ENCODE peak calls at places on chromosomes 13 and 19, in ten cellular contexts. X is fibroblast of lung, I is stomach, P is suprapubic skin, O is uterus, S is BJ, U is dorsolateral prefrontal cortex, Q is glutamatergic neuron, G is H1, B is cardiac fibroblast. V is an unnamed sample.

GRCh38 chr19:42433503-42434260 is 6.5 kb upstream of the LIPE start:
- DNase-seq in S (no peak), I (peak; percentile 80), X (peak; percentile 68), B (peak; percentile 82), U (peak; percentile 82), G (no peak), Q (peak; percentile 90), P (no peak), O (peak; percentile 46), V (peak; percentile 90)

GRCh38 chr19:48568345-48568886 is 16.4 kb downstream of the SULT2B1 start:
- DNase-seq in U (peak; percentile 26), O (peak; percentile 80), P (peak; percentile 94), B (peak; percentile 93), Q (peak; percentile 32), S (peak; percentile 62), X (peak; percentile 92), I (peak; percentile 87), G (no peak), V (peak; percentile 98)

GRCh38 chr13:82615043-82615442 is 1267.2 kb downstream of the SLITRK1 start:
- DNase-seq in B (no peak), U (no peak), I (no peak), X (no peak), S (no peak), Q (no peak), G (no peak), P (no peak), O (no peak), V (no peak)

GRCh38 chr19:38375748-38376147 is 1.4 kb downstream of the PSMD8 start:
- DNase-seq in S (no peak), I (no peak), U (no peak), G (no peak), P (no peak), Q (no peak), X (no peak), B (peak; percentile 23), O (no peak), V (no peak)

GRCh38 chr19:35206379-35206778 is 22.2 kb downstream of the FAM187B start:
- DNase-seq in P (no peak), X (no peak), G (no peak), Q (no peak), S (no peak), U (no peak), O (no peak), B (no peak), I (no peak), V (no peak)

GRCh38 chr13:35865341-35866240 is 265.6 kb downstream of the DCLK1 start:
- DNase-seq in X (no peak), G (no peak), U (no peak), Q (no peak), P (no peak), O (no peak), B (no peak), S (no peak), I (no peak), V (no peak)

GRCh38 chr13:24693862-24694471 is 13.8 kb downstream of the ATP12A start:
- DNase-seq in X (peak; percentile 67), U (no peak), B (peak; percentile 60), G (no peak), P (no peak), I (peak; percentile 46), S (no peak), O (no peak), Q (peak; percentile 52), V (peak; percentile 82)

GRCh38 chr19:29381353-29382203 is 144.2 kb upstream of the VSTM2B start:
- DNase-seq in G (no peak), B (no peak), X (no peak), S (no peak), I (no peak), Q (no peak), P (peak; percentile 59), O (no peak), U (no peak), V (no peak)

GRCh38 chr19:13937479-13938360 is 497 bp downstream of the PODNL1 start:
- DNase-seq in X (no peak), B (no peak), U (no peak), G (no peak), Q (peak; percentile 65), O (no peak), I (no peak), P (no peak), S (no peak), V (no peak)

GRCh38 chr19:48398329-48399235 is 5.1 kb downstream of the GRIN2D start:
- DNase-seq in U (no peak), S (no peak), P (peak; percentile 89), O (peak; percentile 51), B (peak; percentile 90), G (peak; percentile 88), Q (peak; percentile 89), I (peak; percentile 78), X (peak; percentile 79), V (peak; percentile 89)

GRCh38 chr13:99916366-99917103 is 55.0 kb downstream of the ZIC5 start:
- DNase-seq in G (no peak), P (no peak), O (no peak), I (no peak), Q (no peak), S (no peak), U (no peak), X (peak; percentile 82), B (peak; percentile 80), V (peak; percentile 86)

GRCh38 chr19:6644796-6645195 is 25.2 kb downstream of the TNFSF14 start:
- DNase-seq in B (no peak), Q (no peak), S (no peak), P (peak; percentile 54), X (no peak), G (no peak), I (no peak), O (no peak), U (no peak), V (no peak)

GRCh38 chr19:55553217-55554182 is 8.2 kb upstream of the SBK3 start:
- DNase-seq in B (no peak), S (no peak), U (no peak), G (no peak), Q (no peak), I (no peak), X (no peak), O (no peak), P (no peak), V (no peak)

DNA sequence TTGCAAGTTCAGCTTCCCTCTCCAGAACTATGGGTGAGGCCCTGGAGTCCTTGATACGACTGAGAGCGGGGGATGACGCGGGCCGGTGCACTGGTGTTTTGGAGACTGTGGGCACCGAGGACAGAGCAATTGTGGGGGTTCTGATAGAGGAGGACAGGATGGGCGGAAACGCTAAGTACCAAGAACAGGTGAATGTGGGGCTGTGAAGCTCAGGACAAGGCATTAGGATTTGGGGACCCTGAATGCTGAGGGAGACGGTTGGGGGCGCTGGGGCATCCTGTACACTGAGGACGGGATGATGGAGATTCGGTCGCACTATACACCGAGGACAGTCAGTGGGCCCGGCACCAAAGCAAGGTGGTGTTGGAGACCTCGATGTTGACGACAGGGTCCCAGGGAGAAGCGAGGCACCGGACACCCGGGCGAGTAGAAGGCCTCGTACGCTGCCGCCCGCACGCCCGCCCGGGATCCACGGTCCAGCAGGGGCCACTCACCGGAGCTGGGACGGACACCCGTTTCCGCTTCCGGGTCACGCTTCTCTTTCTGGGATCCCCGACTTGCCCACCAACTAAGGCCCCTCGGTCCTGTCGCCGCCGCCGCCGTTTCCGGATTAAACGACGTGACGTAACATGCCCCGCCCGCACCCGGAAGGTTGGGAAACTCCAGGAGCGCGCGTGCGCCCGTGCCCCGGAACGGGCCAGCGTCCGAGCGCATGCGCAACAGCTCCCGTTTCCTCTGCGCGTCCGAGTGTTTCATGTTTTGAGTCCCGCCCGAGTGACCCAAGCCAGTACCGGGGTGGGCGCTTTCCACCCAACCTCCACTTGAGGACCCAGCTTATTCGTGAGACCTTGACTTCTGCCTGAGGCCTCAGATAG is at the start of gene CHMP2A:
- DNase-seq in B (peak; percentile 98), G (peak; percentile 88), S (peak; percentile 72), P (peak; percentile 100), O (peak; percentile 99), X (peak; percentile 97), Q (peak; percentile 99), I (peak; percentile 99), U (peak; percentile 99), V (peak; percentile 97)
- TF ChIP-seq CTCF in B (no peak), G (no peak), S (no peak), P (no peak), O (no peak), X (no peak), Q (no peak), I (no peak), U (peak; percentile 18), V (no peak)

DNA sequence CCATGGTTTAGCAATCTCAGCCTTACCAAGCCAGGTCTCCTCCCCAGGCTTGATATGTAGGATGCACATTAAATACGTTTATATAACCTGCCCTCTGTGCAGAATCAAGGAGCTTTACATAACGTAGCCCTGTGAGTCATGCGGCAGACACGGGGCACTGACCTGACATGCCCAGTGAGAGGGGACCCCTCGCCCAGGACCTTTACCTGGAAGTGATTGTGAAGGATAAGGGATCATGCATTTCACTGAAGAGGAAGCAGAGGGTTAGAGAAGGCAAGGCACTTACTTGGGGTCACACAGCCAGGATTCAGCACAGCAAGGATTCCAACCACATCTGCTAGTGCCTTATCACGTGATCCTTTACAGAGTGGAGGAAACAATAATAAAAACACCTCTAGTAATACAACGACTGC is 18.9 kb upstream of the FOSB start:
- DNase-seq in O (no peak), B (no peak), P (no peak), Q (no peak), I (no peak), X (no peak), S (no peak), U (no peak), G (no peak), V (peak; percentile 91)
- TF ChIP-seq CTCF in O (no peak), B (no peak), P (no peak), Q (no peak), I (no peak), X (no peak), S (no peak), U (no peak), G (no peak), V (no peak)

DNA sequence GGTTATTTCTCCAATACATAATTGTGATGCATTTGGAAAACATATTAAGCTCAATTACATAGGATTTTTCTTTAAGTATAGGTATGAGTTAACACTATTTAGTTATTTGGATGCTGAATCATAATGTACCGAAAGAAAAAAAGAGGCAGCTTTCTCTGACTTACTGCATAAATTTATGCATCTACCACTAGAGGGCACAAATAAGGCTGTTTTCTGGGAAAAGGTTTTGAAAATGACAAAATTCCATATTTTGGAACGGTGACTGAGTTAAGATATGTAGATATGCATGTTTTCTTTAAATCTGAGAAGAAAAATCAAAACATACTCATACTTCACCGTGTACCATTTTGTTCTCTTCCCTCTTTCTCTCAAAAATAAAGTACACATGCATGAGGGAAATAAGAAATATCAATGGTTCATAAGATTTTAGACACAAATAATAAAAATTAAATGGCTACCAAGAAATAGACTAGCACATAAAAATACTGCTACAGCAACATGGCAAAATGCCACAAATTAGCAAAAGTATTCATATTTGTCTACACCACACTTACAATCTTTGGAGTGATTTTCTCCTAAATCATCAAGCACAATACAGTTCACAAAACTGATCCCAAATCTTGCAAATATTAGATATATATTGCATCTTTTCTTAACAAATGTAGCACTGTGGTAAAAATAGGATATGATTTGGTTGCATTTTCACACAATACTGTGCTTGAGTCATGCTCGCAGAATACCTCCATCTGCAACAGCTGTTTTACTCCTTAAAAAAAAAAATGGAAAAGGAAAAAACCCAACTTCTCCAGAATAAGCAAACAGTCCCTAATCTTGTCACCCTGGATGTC is 260.0 kb downstream of the FGF14 start:
- DNase-seq in P (no peak), B (peak; percentile 34), S (no peak), X (peak; percentile 69), U (no peak), G (no peak), O (no peak), I (no peak), Q (no peak), V (peak; percentile 31)
- TF ChIP-seq CTCF in P (peak; percentile 6), B (peak; percentile 68), S (peak; percentile 70), X (peak; percentile 54), U (peak; percentile 78), G (peak; percentile 61), O (peak; percentile 58), I (peak; percentile 50), Q (peak; percentile 93), V (peak; percentile 78)

GRCh38 chr13:70310720-70311119 is 202.5 kb upstream of the KLHL1 start:
- DNase-seq in S (no peak), U (no peak), B (peak; percentile 2), O (no peak), I (peak; percentile 39), X (peak; percentile 11), G (no peak), Q (no peak), P (no peak), V (peak; percentile 62)
- TF ChIP-seq CTCF in S (no peak), U (peak; percentile 42), B (no peak), O (no peak), I (no peak), X (no peak), G (peak; percentile 48), Q (peak; percentile 40), P (no peak), V (peak; percentile 41)

V was measured in MCF 10A.